ENCODE peak calls at places on chromosomes 16 and 17, in ten cellular contexts. D is 8988T; X is DMS153; L is HEK293T; R is GM03348; U is breast epithelium; V is small intestine; N is cardiac septum; F is activated T-helper 1 cell treated with anti-CD3 and anti-CD28 coated beads, Interleukin-2, amount 50 U/mL, for 16 hours; I is effector CD8-positive, alpha-beta T cell. P is an unnamed sample.

GRCh38 chr16:1989826-1990335 is at the start of gene SYNGR3:
- DNase-seq in L (no peak), X (no peak), I (no peak), V (peak), N (no peak), F (no peak), U (no peak), D (no peak), R (peak), P (no peak)

GRCh38 chr17:75455896-75456416 is 479 bp upstream of the TMEM94 start:
- DNase-seq in L (no peak), F (no peak), U (no peak), R (peak), V (no peak), I (no peak), D (no peak), N (no peak), X (no peak), P (no peak)

GRCh38 chr17:79907855-79908254 is 68.6 kb upstream of the CBX4 start:
- DNase-seq in D (no peak), F (no peak), L (no peak), V (peak), N (no peak), R (peak), U (no peak), I (no peak), X (no peak), P (no peak)

GRCh38 chr16:3642397-3643094 is 11.9 kb upstream of the DNASE1 start:
- DNase-seq in F (no peak), I (no peak), D (no peak), U (peak), X (peak), N (no peak), V (peak), L (no peak), R (peak), P (no peak)

GRCh38 chr17:59641799-59642484 is 22.2 kb downstream of the CLTC start:
- DNase-seq in I (no peak), X (no peak), F (no peak), R (no peak), D (no peak), V (peak), L (no peak), U (no peak), N (no peak), P (no peak)

GRCh38 chr16:50697881-50698767 is 4.7 kb downstream of the NOD2 start:
- DNase-seq in N (peak), V (peak), U (peak), F (no peak), X (no peak), R (no peak), L (no peak), I (no peak), D (no peak), P (no peak)

GRCh38 chr16:62240722-62241121 is 204.5 kb upstream of the CDH8 start:
- DNase-seq in X (no peak), N (no peak), D (no peak), V (no peak), U (no peak), L (no peak), R (no peak), F (no peak), I (no peak), P (no peak)

GRCh38 chr16:75103994-75104393 is 12.6 kb downstream of the LDHD start:
- DNase-seq in R (no peak), X (no peak), V (no peak), F (no peak), D (no peak), I (no peak), U (no peak), N (no peak), L (no peak), P (no peak)

GRCh38 chr17:77126519-77126918 is 14.2 kb upstream of the SEC14L1 start:
- DNase-seq in U (peak), D (no peak), X (peak), L (no peak), R (no peak), F (no peak), I (no peak), N (no peak), V (peak), P (peak)

GRCh38 chr17:78026381-78026780 is 67.9 kb downstream of the TNRC6C start:
- DNase-seq in F (no peak), I (no peak), U (no peak), V (no peak), R (peak), X (no peak), D (no peak), L (no peak), N (no peak), P (no peak)

GRCh38 chr17:69402052-69402451 is 12.4 kb upstream of the MAP2K6 start:
- DNase-seq in N (no peak), X (no peak), R (no peak), V (no peak), L (no peak), U (no peak), D (no peak), F (no peak), I (no peak), P (no peak)

GRCh38 chr16:89687092-89687940 is 827 bp downstream of the CDK10 start:
- DNase-seq in D (peak), U (no peak), V (peak), I (no peak), L (no peak), F (no peak), N (peak), X (no peak), R (no peak), P (peak)

GRCh38 chr17:56602292-56603130 is 9.0 kb downstream of the NOG start:
- DNase-seq in F (no peak), X (no peak), N (no peak), R (no peak), U (no peak), L (no peak), I (peak), V (peak), D (no peak), P (no peak)

GRCh38 chr17:45115871-45116270 is 16.4 kb downstream of the PLCD3 start:
- DNase-seq in R (no peak), D (no peak), V (no peak), I (no peak), N (no peak), F (no peak), U (no peak), L (no peak), X (no peak), P (no peak)

GRCh38 chr17:17020821-17021193 is 21.4 kb upstream of the MPRIP start:
- DNase-seq in V (no peak), U (no peak), D (no peak), L (no peak), I (no peak), F (no peak), X (no peak), N (no peak), R (no peak), P (no peak)

GRCh38 chr17:63834431-63835166 is 7.1 kb upstream of the FTSJ3 start:
- DNase-seq in N (no peak), D (peak), X (peak), R (peak), U (no peak), F (no peak), I (peak), V (peak), L (peak), P (no peak)

GRCh38 chr17:17719966-17720543 is 38.8 kb downstream of the RAI1 start:
- DNase-seq in N (no peak), R (no peak), U (no peak), F (no peak), L (no peak), V (no peak), X (peak), D (no peak), I (no peak), P (no peak)

GRCh38 chr17:50198026-50198669 is 3.3 kb downstream of the COL1A1 start:
- DNase-seq in D (peak), X (peak), R (no peak), L (peak), V (peak), I (peak), U (peak), F (peak), N (no peak), P (peak)

GRCh38 chr17:75174996-75175395 is 7.8 kb downstream of the SUMO2 start:
- DNase-seq in F (no peak), V (no peak), R (no peak), U (no peak), X (no peak), L (no peak), I (no peak), D (no peak), N (no peak), P (no peak)

GRCh38 chr17:39264119-39264518 is 38.4 kb upstream of the STAC2 start:
- DNase-seq in U (no peak), N (no peak), L (no peak), D (no peak), F (no peak), X (no peak), I (no peak), V (no peak), R (no peak), P (no peak)

GRCh38 chr16:70730944-70731343 is 45.1 kb upstream of the MTSS2 start:
- DNase-seq in F (no peak), L (no peak), I (no peak), X (no peak), R (no peak), D (no peak), V (no peak), U (no peak), N (no peak), P (no peak)

GRCh38 chr16:74682556-74682955 is 15.9 kb upstream of the RFWD3 start:
- DNase-seq in F (no peak), V (no peak), X (no peak), L (no peak), R (no peak), D (no peak), I (no peak), U (no peak), N (no peak), P (no peak)

GRCh38 chr17:13107726-13108235 is 90.0 kb upstream of the ELAC2 start:
- DNase-seq in L (no peak), R (no peak), D (no peak), X (no peak), V (no peak), I (no peak), F (no peak), U (no peak), N (no peak), P (no peak)

GRCh38 chr16:4702466-4702808 is 9.1 kb downstream of the NUDT16L1 start:
- DNase-seq in R (no peak), V (no peak), L (no peak), I (no peak), F (no peak), U (no peak), D (no peak), N (peak), X (no peak), P (no peak)

GRCh38 chr16:70714526-70715112 is 28.8 kb upstream of the MTSS2 start:
- DNase-seq in I (no peak), U (no peak), R (no peak), D (no peak), L (no peak), V (no peak), F (no peak), X (no peak), N (no peak), P (no peak)

GRCh38 chr17:69447726-69448125 is 33.2 kb downstream of the MAP2K6 start:
- DNase-seq in V (no peak), R (peak), F (no peak), L (no peak), U (no peak), I (no peak), X (no peak), N (no peak), D (no peak), P (no peak)

GRCh38 chr17:57877803-57878202 is 28.0 kb upstream of the MRPS23 start:
- DNase-seq in D (no peak), I (no peak), L (no peak), F (no peak), U (no peak), R (no peak), X (no peak), N (no peak), V (no peak), P (no peak)

P was measured in pancreas.